ENCODE peak calls at places on chromosomes 12 and 14, in nine cellular contexts. M is SW 1271; O is hepatic stellate cell; R is T-helper 22 cell; Y is mesenteric fat pad; V is psoas muscle; U is DMS79; W is naive thymus-derived CD8-positive, alpha-beta T cell; F is ACHN. D is an unnamed sample.

GRCh38 chr12:54370218-54370730 is 6.0 kb upstream of the GPR84 start:
- DNase-seq in M (peak), O (peak), R (no peak), Y (peak), V (peak), U (no peak), W (no peak), F (peak), D (no peak)

GRCh38 chr14:99177876-99178630 is 93.9 kb downstream of the BCL11B start:
- DNase-seq in M (no peak), O (no peak), R (no peak), Y (peak), V (no peak), U (no peak), W (no peak), F (no peak), D (no peak)

GRCh38 chr14:35789651-35790050 is 19.4 kb downstream of the RALGAPA1 start:
- DNase-seq in M (no peak), O (no peak), R (no peak), Y (no peak), V (no peak), U (no peak), W (no peak), F (peak), D (no peak)

GRCh38 chr12:21911832-21912231 is 29.4 kb downstream of the ABCC9 start:
- DNase-seq in M (no peak), O (no peak), R (no peak), Y (no peak), V (no peak), U (no peak), W (no peak), F (no peak), D (no peak)

GRCh38 chr12:91119089-91119488 is 7.8 kb upstream of the LUM start:
- DNase-seq in M (no peak), O (no peak), R (no peak), Y (no peak), V (no peak), U (no peak), W (no peak), F (no peak), D (no peak)

GRCh38 chr14:90987140-90987539 is 73.3 kb downstream of the RPS6KA5 start:
- DNase-seq in M (no peak), O (no peak), R (no peak), Y (no peak), V (no peak), U (no peak), W (no peak), F (no peak), D (no peak)

GRCh38 chr14:74525361-74525851 is 31.8 kb downstream of the ISCA2 start:
- DNase-seq in M (no peak), O (no peak), R (no peak), Y (no peak), V (no peak), U (no peak), W (no peak), F (no peak), D (no peak)

GRCh38 chr12:9347328-9348127 is 139.3 kb upstream of the PZP start:
- DNase-seq in M (no peak), O (no peak), R (no peak), Y (no peak), V (no peak), U (no peak), W (no peak), F (no peak), D (no peak)

GRCh38 chr12:131692431-131692830 is 18.5 kb upstream of the SFSWAP start:
- DNase-seq in M (no peak), O (no peak), R (no peak), Y (peak), V (no peak), U (no peak), W (no peak), F (no peak), D (no peak)

GRCh38 chr12:6167327-6168280 is 32.6 kb upstream of the CD9 start:
- DNase-seq in M (peak), O (peak), R (no peak), Y (no peak), V (no peak), U (no peak), W (peak), F (peak), D (no peak)

GRCh38 chr12:106648736-106649135 is 65.9 kb downstream of the RFX4 start:
- DNase-seq in M (no peak), O (no peak), R (no peak), Y (no peak), V (no peak), U (no peak), W (no peak), F (no peak), D (no peak)

GRCh38 chr12:116780942-116781341 is 42.8 kb downstream of the RNFT2 start:
- DNase-seq in M (no peak), O (no peak), R (no peak), Y (no peak), V (no peak), U (no peak), W (no peak), F (no peak), D (no peak)

GRCh38 chr14:51498411-51499227 is 153.1 kb upstream of the FRMD6 start:
- DNase-seq in M (no peak), O (no peak), R (no peak), Y (no peak), V (no peak), U (no peak), W (no peak), F (no peak), D (no peak)

GRCh38 chr12:131102991-131103609 is 149.4 kb downstream of the ADGRD1 start:
- DNase-seq in M (no peak), O (no peak), R (no peak), Y (peak), V (no peak), U (no peak), W (no peak), F (no peak), D (no peak)

GRCh38 chr12:47193066-47193465 is 113.3 kb upstream of the AMIGO2 start:
- DNase-seq in M (no peak), O (no peak), R (no peak), Y (no peak), V (no peak), U (no peak), W (no peak), F (no peak), D (no peak)

GRCh38 chr12:124559182-124560017 is 8.0 kb downstream of the NCOR2 start:
- DNase-seq in M (no peak), O (no peak), R (no peak), Y (no peak), V (no peak), U (no peak), W (no peak), F (no peak), D (no peak)

D was measured in T-cell.